ENCODE peak calls at places on chromosomes 3 and 15, in eight cellular contexts. M is BE2C, L is fibroblast of mammary gland, N is ovary, O is fibroblast of pulmonary artery, W is prostate gland, K is AG04449, V is WTC11. I is an unnamed sample.
A peak's percentile ranks its signal among the peaks of the same experiment; 100 is the strongest.

GRCh38 chr15:65286069-65286703 is 497 bp downstream of the PARP16 start:
- DNase-seq in K (no peak), M (no peak), O (peak; percentile 9), V (peak; percentile 65), L (no peak), W (peak; percentile 24), N (no peak), I (no peak)

GRCh38 chr3:40229411-40229810 is 80.1 kb upstream of the EIF1B start:
- DNase-seq in L (no peak), W (no peak), N (no peak), O (no peak), M (no peak), V (no peak), K (no peak), I (no peak)

GRCh38 chr3:13581485-13582365 is 32.8 kb downstream of the FBLN2 start:
- DNase-seq in V (peak; percentile 8), W (no peak), N (no peak), L (peak; percentile 17), O (no peak), K (no peak), M (no peak), I (no peak)

GRCh38 chr3:67083277-67083676 is 85.2 kb downstream of the KBTBD8 start:
- DNase-seq in V (no peak), W (no peak), K (no peak), N (no peak), O (peak; percentile 43), M (no peak), L (peak; percentile 39), I (no peak)

GRCh38 chr3:11211531-11212300 is 57.4 kb downstream of the HRH1 start:
- DNase-seq in O (peak; percentile 61), K (no peak), N (peak; percentile 46), V (no peak), L (peak; percentile 61), W (no peak), M (no peak), I (no peak)

GRCh38 chr3:149009732-149010131 is 18.4 kb downstream of the GYG1 start:
- DNase-seq in O (no peak), N (no peak), M (no peak), W (no peak), L (peak; percentile 19), K (no peak), V (no peak), I (no peak)

GRCh38 chr3:192186508-192186907 is 540.8 kb downstream of the FGF12 start:
- DNase-seq in N (no peak), V (no peak), K (no peak), L (no peak), M (no peak), O (no peak), W (no peak), I (no peak)

GRCh38 chr15:43218908-43219706 is 1.7 kb downstream of the EPB42 start:
- DNase-seq in L (peak; percentile 19), K (no peak), M (no peak), W (peak; percentile 77), N (no peak), O (peak; percentile 19), V (peak; percentile 80), I (no peak)

GRCh38 chr3:121707531-121708273 is 41.8 kb downstream of the GOLGB1 start:
- DNase-seq in M (no peak), L (peak; percentile 15), K (no peak), N (no peak), V (no peak), W (no peak), O (no peak), I (no peak)

GRCh38 chr3:37608061-37608702 is 253.5 kb upstream of the CTDSPL start:
- DNase-seq in W (peak; percentile 22), M (no peak), L (peak; percentile 52), N (no peak), O (no peak), K (no peak), V (no peak), I (no peak)

GRCh38 chr3:55488398-55489055 is 1.4 kb upstream of the WNT5A start:
- DNase-seq in K (no peak), N (peak; percentile 86), V (peak; percentile 75), O (peak; percentile 82), M (no peak), L (peak; percentile 78), W (peak; percentile 53), I (no peak)

GRCh38 chr3:156749244-156749643 is 74.9 kb downstream of the TIPARP start:
- DNase-seq in W (no peak), K (no peak), N (no peak), M (no peak), L (no peak), O (no peak), V (no peak), I (no peak)

GRCh38 chr3:101695779-101696372 is 9.4 kb upstream of the RPL24 start:
- DNase-seq in L (peak; percentile 52), K (no peak), M (peak; percentile 50), V (no peak), O (peak; percentile 74), W (peak; percentile 27), N (no peak), I (no peak)

GRCh38 chr3:23950303-23950702 is 5.2 kb downstream of the NR1D2 start:
- DNase-seq in V (no peak), M (no peak), O (no peak), N (no peak), L (no peak), K (no peak), W (no peak), I (no peak)

GRCh38 chr15:100383302-100384107 is 41.7 kb upstream of the ADAMTS17 start:
- DNase-seq in K (no peak), W (peak; percentile 23), L (peak; percentile 8), N (peak; percentile 29), O (peak; percentile 59), V (peak; percentile 40), M (peak; percentile 30), I (no peak)

GRCh38 chr3:31531992-31532586 is 636 bp upstream of the STT3B start:
- DNase-seq in K (peak; percentile 92), M (peak; percentile 96), N (peak; percentile 99), W (peak; percentile 99), O (peak; percentile 99), L (peak; percentile 98), V (peak; percentile 99), I (peak; percentile 87)
- TF ChIP-seq CTCF in K (no peak), M (no peak), N (peak; percentile 38), W (peak; percentile 60), O (no peak), L (no peak), V (no peak), I (no peak)

GRCh38 chr3:112289011-112289410 is 5.0 kb downstream of the SLC9C1 start:
- DNase-seq in W (no peak), O (no peak), L (no peak), M (no peak), K (no peak), N (no peak), V (no peak), I (no peak)

GRCh38 chr3:112298781-112299180 is 4.8 kb upstream of the SLC9C1 start:
- DNase-seq in M (no peak), N (no peak), O (no peak), K (no peak), V (no peak), L (no peak), W (no peak), I (no peak)

GRCh38 chr3:112297714-112298113 is 3.7 kb upstream of the SLC9C1 start:
- DNase-seq in N (no peak), K (no peak), O (no peak), M (no peak), W (no peak), L (no peak), V (no peak), I (no peak)

DNA sequence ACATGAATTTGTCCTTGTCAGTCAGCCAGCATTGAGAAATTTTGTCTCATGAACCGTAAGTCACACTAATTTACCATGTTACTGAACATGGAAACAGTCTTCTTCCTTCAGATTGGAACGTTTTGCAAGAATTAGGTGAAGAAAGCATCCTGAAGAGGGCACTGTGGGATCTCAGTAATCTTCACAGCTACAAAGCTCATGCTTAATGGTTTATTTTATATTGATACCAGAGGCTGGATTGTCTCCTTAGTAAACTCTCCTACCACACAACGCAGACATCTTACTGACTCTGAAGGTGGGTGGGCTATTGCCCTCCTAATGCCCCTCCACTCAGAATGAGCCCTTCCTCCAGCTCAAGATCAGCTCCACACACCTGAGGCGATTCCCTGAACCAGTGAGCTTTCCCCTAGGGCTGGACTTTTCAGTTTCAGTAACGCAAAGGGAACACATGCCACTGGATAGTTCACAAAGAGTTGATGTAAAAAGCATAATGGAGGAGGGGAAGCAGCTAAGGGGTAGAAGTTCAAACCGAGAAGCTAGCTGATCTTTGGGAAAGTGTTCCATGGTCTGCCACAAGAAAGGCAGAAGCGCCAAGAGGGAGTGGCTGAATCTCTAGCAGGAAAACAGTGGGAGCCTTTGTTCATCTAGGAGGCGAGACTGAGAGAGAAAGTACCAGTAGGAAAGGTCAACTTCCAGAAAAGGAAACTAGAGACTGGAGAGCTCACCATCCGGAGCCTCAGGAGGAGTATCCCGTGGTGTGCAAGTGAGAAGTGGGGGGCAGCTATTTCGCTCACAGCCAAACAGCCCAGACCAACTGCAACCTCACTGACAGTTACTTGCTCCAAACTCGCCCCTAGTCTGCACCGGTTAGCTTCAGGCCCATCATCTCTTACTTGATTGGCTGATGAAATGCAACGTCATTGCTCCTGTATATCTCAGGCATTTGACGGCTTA is at the start of gene SLC9C1:
- DNase-seq in W (peak; percentile 64), O (peak; percentile 92), L (peak; percentile 80), V (peak; percentile 34), N (no peak), M (peak; percentile 62), K (no peak), I (peak; percentile 15)
- TF ChIP-seq CTCF in W (peak; percentile 71), O (peak; percentile 76), L (peak; percentile 77), V (peak; percentile 15), N (peak; percentile 58), M (peak; percentile 81), K (peak; percentile 66), I (peak; percentile 70)

GRCh38 chr3:139522421-139522820 is 17.1 kb downstream of the RBP1 start:
- DNase-seq in M (no peak), L (no peak), V (no peak), W (no peak), O (no peak), N (no peak), K (no peak), I (no peak)
- TF ChIP-seq CTCF in M (peak; percentile 45), L (no peak), V (no peak), W (no peak), O (peak; percentile 6), N (no peak), K (no peak), I (no peak)

GRCh38 chr3:135142530-135142929 is 347.5 kb downstream of the EPHB1 start:
- DNase-seq in W (no peak), N (no peak), M (no peak), K (no peak), L (no peak), V (no peak), O (no peak), I (no peak)

GRCh38 chr3:135145581-135145980 is 350.5 kb downstream of the EPHB1 start:
- DNase-seq in O (no peak), W (no peak), K (no peak), V (no peak), M (no peak), L (peak; percentile 53), N (no peak), I (no peak)

GRCh38 chr3:135140543-135140942 is 345.5 kb downstream of the EPHB1 start:
- DNase-seq in W (no peak), L (no peak), O (no peak), V (no peak), M (no peak), N (no peak), K (no peak), I (no peak)

GRCh38 chr3:135141092-135141491 is 346.0 kb downstream of the EPHB1 start:
- DNase-seq in V (no peak), K (no peak), M (no peak), W (no peak), O (no peak), L (no peak), N (no peak), I (no peak)

GRCh38 chr3:135143474-135143873 is 348.4 kb downstream of the EPHB1 start:
- DNase-seq in K (no peak), V (no peak), M (no peak), W (no peak), L (no peak), O (no peak), N (no peak), I (no peak)
- TF ChIP-seq CTCF in K (no peak), V (no peak), M (no peak), W (no peak), L (no peak), O (no peak), N (no peak), I (no peak)

I was measured in BJ.